ENCODE peak calls at places on chromosomes 16 and 17, in five cellular contexts. V is memory B cell; U is stimulated activated CD4-positive, alpha-beta T cell treated with anti-CD3 and anti-CD28 coated beads, Interleukin-2, amount 100 ng/mL, for 48 hours; B is NCI-H1092 treated with DMSO at 0.1 percent for 48 hours; Y is NCI-H1694 treated with DMSO at 0.1 percent for 48 hours. M is an unnamed sample.

GRCh38 chr17:77049440-77049839 is 91.3 kb upstream of the SEC14L1 start:
- DNase-seq in V (no peak), U (no peak), B (peak), Y (peak), M (peak)

GRCh38 chr16:75446416-75446815 is 13.1 kb upstream of the CFDP1 start:
- DNase-seq in V (no peak), U (no peak), B (no peak), Y (no peak), M (no peak)

GRCh38 chr16:89600956-89601355 is 12.5 kb upstream of the DPEP1 start:
- DNase-seq in V (no peak), U (no peak), B (no peak), Y (no peak), M (no peak)

GRCh38 chr17:27667656-27668487 is 36.9 kb downstream of the LGALS9 start:
- DNase-seq in V (no peak), U (no peak), B (no peak), Y (no peak), M (no peak)

GRCh38 chr16:80526418-80527061 is 14.3 kb upstream of the DYNLRB2 start:
- DNase-seq in V (peak), U (peak), B (peak), Y (peak), M (peak)

GRCh38 chr17:78129385-78130079 is 977 bp upstream of the TMC6 start:
- DNase-seq in V (no peak), U (no peak), B (no peak), Y (no peak), M (no peak)

GRCh38 chr17:8345052-8345690 is 5.5 kb downstream of the ODF4 start:
- DNase-seq in V (no peak), U (no peak), B (no peak), Y (no peak), M (no peak)

GRCh38 chr16:54284319-54284930 is 2.2 kb downstream of the IRX3 start:
- DNase-seq in V (no peak), U (no peak), B (peak), Y (no peak), M (peak)

GRCh38 chr16:20660325-20660724 is 37.2 kb downstream of the ACSM1 start:
- DNase-seq in V (no peak), U (no peak), B (no peak), Y (no peak), M (no peak)

GRCh38 chr16:4700380-4700996 is 7.1 kb downstream of the NUDT16L1 start:
- DNase-seq in V (no peak), U (no peak), B (no peak), Y (no peak), M (no peak)

GRCh38 chr16:89040861-89041570 is 52.6 kb upstream of the ACSF3 start:
- DNase-seq in V (no peak), U (no peak), B (no peak), Y (no peak), M (no peak)

GRCh38 chr16:66070140-66070887 is 296.2 kb upstream of the CDH5 start:
- DNase-seq in V (no peak), U (no peak), B (peak), Y (no peak), M (peak)

GRCh38 chr17:77437017-77437416 is 296.2 kb downstream of the SEC14L1 start:
- DNase-seq in V (no peak), U (no peak), B (peak), Y (peak), M (peak)

GRCh38 chr16:54136276-54136625 is 150.3 kb downstream of the IRX3 start:
- DNase-seq in V (no peak), U (no peak), B (no peak), Y (no peak), M (no peak)

GRCh38 chr16:57483725-57484514 is 2.4 kb downstream of the DOK4 start:
- DNase-seq in V (no peak), U (no peak), B (no peak), Y (no peak), M (no peak)

GRCh38 chr16:66502020-66502913 is 47.7 kb downstream of the TK2 start:
- DNase-seq in V (no peak), U (no peak), B (no peak), Y (no peak), M (no peak)

GRCh38 chr16:89046491-89046890 is 47.2 kb upstream of the ACSF3 start:
- DNase-seq in V (no peak), U (no peak), B (no peak), Y (no peak), M (no peak)

GRCh38 chr16:24609740-24610420 is 70.5 kb downstream of the RBBP6 start:
- DNase-seq in V (peak), U (no peak), B (peak), Y (peak), M (peak)

GRCh38 chr17:42685831-42686230 is 3.5 kb downstream of the CNTNAP1 start:
- DNase-seq in V (no peak), U (no peak), B (no peak), Y (no peak), M (no peak)

GRCh38 chr16:13351222-13351621 is 449.8 kb downstream of the SHISA9 start:
- DNase-seq in V (no peak), U (no peak), B (peak), Y (no peak), M (no peak)

GRCh38 chr16:9415588-9415987 is 324.1 kb downstream of the HAPSTR1 start:
- DNase-seq in V (no peak), U (no peak), B (no peak), Y (no peak), M (no peak)

GRCh38 chr16:58425245-58425644 is 33.0 kb downstream of the GINS3 start:
- DNase-seq in V (no peak), U (no peak), B (no peak), Y (no peak), M (no peak)

GRCh38 chr16:2085669-2086068 is 37.9 kb downstream of the TSC2 start:
- DNase-seq in V (no peak), U (no peak), B (no peak), Y (no peak), M (no peak)

GRCh38 chr16:22206013-22206846 is at the start of gene EEF2K:
- DNase-seq in V (peak), U (peak), B (peak), Y (peak), M (peak)

GRCh38 chr17:56913000-56913866 is 616 bp downstream of the TRIM25 start:
- DNase-seq in V (no peak), U (no peak), B (peak), Y (no peak), M (peak)

GRCh38 chr17:15503731-15504130 is 36.3 kb upstream of the CDRT4 start:
- DNase-seq in V (no peak), U (no peak), B (no peak), Y (no peak), M (no peak)

GRCh38 chr17:36016555-36016954 is 1.2 kb downstream of the CCL23 start:
- DNase-seq in V (no peak), U (no peak), B (no peak), Y (no peak), M (no peak)

GRCh38 chr17:80295146-80295545 is 34.5 kb downstream of the RNF213 start:
- DNase-seq in V (no peak), U (no peak), B (no peak), Y (no peak), M (no peak)

GRCh38 chr17:4586043-4586442 is 1.7 kb downstream of the SMTNL2 start:
- DNase-seq in V (no peak), U (no peak), B (no peak), Y (no peak), M (no peak)

GRCh38 chr17:19724501-19725420 is 8.4 kb upstream of the SLC47A2 start:
- DNase-seq in V (peak), U (peak), B (no peak), Y (no peak), M (no peak)

GRCh38 chr17:48051706-48052486 is 3.7 kb downstream of the NFE2L1 start:
- DNase-seq in V (no peak), U (no peak), B (no peak), Y (no peak), M (no peak)

GRCh38 chr16:19450186-19450585 is 32.5 kb downstream of the TMC5 start:
- DNase-seq in V (no peak), U (no peak), B (no peak), Y (no peak), M (no peak)

GRCh38 chr17:29390856-29391631 is 881 bp downstream of the TAOK1 start:
- DNase-seq in V (no peak), U (no peak), B (peak), Y (no peak), M (peak)

GRCh38 chr17:49193513-49194296 is 16.7 kb downstream of the GNGT2 start:
- DNase-seq in V (peak), U (no peak), B (peak), Y (peak), M (peak)

GRCh38 chr17:40430272-40431230 is 12.7 kb upstream of the IGFBP4 start:
- DNase-seq in V (no peak), U (no peak), B (no peak), Y (no peak), M (no peak)

GRCh38 chr16:12092347-12092882 is 115.9 kb downstream of the SNX29 start:
- DNase-seq in V (no peak), U (no peak), B (no peak), Y (no peak), M (no peak)

GRCh38 chr17:65278050-65278819 is 141.1 kb downstream of the RGS9 start:
- DNase-seq in V (no peak), U (peak), B (peak), Y (peak), M (no peak)

GRCh38 chr17:10126554-10127493 is 71.6 kb downstream of the GAS7 start:
- DNase-seq in V (no peak), U (no peak), B (no peak), Y (no peak), M (no peak)

GRCh38 chr16:29645699-29646187 is 17.3 kb upstream of the SPN start:
- DNase-seq in V (no peak), U (no peak), B (no peak), Y (no peak), M (no peak)

M was measured in NCI-H345.